ENCODE peak calls at places on chromosome 17, in seven cellular contexts. I is fibroblast of lung, C is GM23338, A is fibroblast of pulmonary artery, R is fibroblast of mammary gland, B is AG10803, Z is mucosa of descending colon. O is an unnamed sample.

GRCh38 chr17:62790554-62790953 is 17.6 kb downstream of the MARCHF10 start:
- DNase-seq in I (peak; percentile 94), C (no peak), A (peak; percentile 62), R (peak; percentile 88), B (peak; percentile 88), Z (no peak), O (peak; percentile 45)

GRCh38 chr17:70947636-70948565 is 778.6 kb downstream of the KCNJ2 start:
- DNase-seq in I (no peak), C (no peak), A (no peak), R (no peak), B (no peak), Z (no peak), O (no peak)

GRCh38 chr17:51425793-51426192 is 165.4 kb downstream of the UTP18 start:
- DNase-seq in I (no peak), C (no peak), A (no peak), R (no peak), B (no peak), Z (no peak), O (no peak)

GRCh38 chr17:31309525-31309924 is 4.3 kb downstream of the EVI2B start:
- DNase-seq in I (no peak), C (no peak), A (no peak), R (no peak), B (no peak), Z (no peak), O (no peak)

GRCh38 chr17:142102-142661 is 4.8 kb downstream of the SCGB1C2 start:
- DNase-seq in I (peak; percentile 29), C (peak; percentile 41), A (peak; percentile 11), R (peak; percentile 45), B (peak; percentile 26), Z (no peak), O (peak; percentile 35)

GRCh38 chr17:2090804-2091534 is 36.1 kb downstream of the HIC1 start:
- DNase-seq in I (peak; percentile 98), C (peak; percentile 89), A (peak; percentile 93), R (peak; percentile 97), B (peak; percentile 96), Z (no peak), O (peak; percentile 94)

GRCh38 chr17:1908699-1909309 is 79.0 kb downstream of the RPA1 start:
- DNase-seq in I (peak; percentile 66), C (peak; percentile 87), A (peak; percentile 83), R (peak; percentile 77), B (peak; percentile 75), Z (peak; percentile 79), O (peak; percentile 85)

GRCh38 chr17:59761385-59762021 is 54.0 kb downstream of the VMP1 start:
- DNase-seq in I (peak; percentile 99), C (peak; percentile 67), A (peak; percentile 76), R (peak; percentile 55), B (peak; percentile 96), Z (no peak), O (peak; percentile 85)

GRCh38 chr17:38871247-38871991 is 1.6 kb downstream of the LASP1 start:
- DNase-seq in I (peak; percentile 71), C (peak; percentile 65), A (peak; percentile 71), R (peak; percentile 87), B (peak; percentile 53), Z (peak; percentile 90), O (peak; percentile 68)

GRCh38 chr17:80682372-80682771 is 137.7 kb downstream of the RPTOR start:
- DNase-seq in I (no peak), C (no peak), A (no peak), R (no peak), B (no peak), Z (no peak), O (no peak)

GRCh38 chr17:11135819-11136218 is 105.2 kb upstream of the SHISA6 start:
- DNase-seq in I (no peak), C (no peak), A (no peak), R (no peak), B (no peak), Z (no peak), O (no peak)

GRCh38 chr17:74042744-74043486 is 160.6 kb upstream of the RPL38 start:
- DNase-seq in I (peak; percentile 85), C (no peak), A (peak; percentile 39), R (peak; percentile 96), B (peak; percentile 90), Z (no peak), O (peak; percentile 60)

GRCh38 chr17:64172510-64172909 is 42.6 kb upstream of the ERN1 start:
- DNase-seq in I (no peak), C (no peak), A (peak; percentile 21), R (no peak), B (no peak), Z (no peak), O (peak; percentile 19)
- TF ChIP-seq CTCF in I (no peak), C (peak; percentile 6), A (peak; percentile 8), R (no peak), B (no peak), Z (no peak), O (no peak)

GRCh38 chr17:53129863-53130262 is 692.9 kb upstream of the KIF2B start:
- DNase-seq in I (no peak), C (no peak), A (no peak), R (no peak), B (no peak), Z (no peak), O (no peak)
- H3K4me3 ChIP-seq in I (no peak overlapping the region), C (no peak overlapping the region), A (no peak overlapping the region), R (no peak overlapping the region), B (no peak overlapping the region), Z (no peak overlapping the region), O (no peak overlapping the region)

GRCh38 chr17:19325542-19325941 is 37.0 kb downstream of the B9D1 start:
- DNase-seq in I (no peak), C (no peak), A (no peak), R (no peak), B (no peak), Z (no peak), O (no peak)

GRCh38 chr17:19329839-19330238 is 32.7 kb downstream of the B9D1 start:
- DNase-seq in I (no peak), C (no peak), A (no peak), R (no peak), B (no peak), Z (no peak), O (no peak)

GRCh38 chr17:19328441-19329061 is 34.0 kb downstream of the B9D1 start:
- DNase-seq in I (no peak), C (no peak), A (no peak), R (no peak), B (no peak), Z (no peak), O (no peak)

GRCh38 chr17:19329136-19329535 is 33.4 kb downstream of the B9D1 start:
- DNase-seq in I (no peak), C (no peak), A (no peak), R (no peak), B (no peak), Z (no peak), O (no peak)

DNA sequence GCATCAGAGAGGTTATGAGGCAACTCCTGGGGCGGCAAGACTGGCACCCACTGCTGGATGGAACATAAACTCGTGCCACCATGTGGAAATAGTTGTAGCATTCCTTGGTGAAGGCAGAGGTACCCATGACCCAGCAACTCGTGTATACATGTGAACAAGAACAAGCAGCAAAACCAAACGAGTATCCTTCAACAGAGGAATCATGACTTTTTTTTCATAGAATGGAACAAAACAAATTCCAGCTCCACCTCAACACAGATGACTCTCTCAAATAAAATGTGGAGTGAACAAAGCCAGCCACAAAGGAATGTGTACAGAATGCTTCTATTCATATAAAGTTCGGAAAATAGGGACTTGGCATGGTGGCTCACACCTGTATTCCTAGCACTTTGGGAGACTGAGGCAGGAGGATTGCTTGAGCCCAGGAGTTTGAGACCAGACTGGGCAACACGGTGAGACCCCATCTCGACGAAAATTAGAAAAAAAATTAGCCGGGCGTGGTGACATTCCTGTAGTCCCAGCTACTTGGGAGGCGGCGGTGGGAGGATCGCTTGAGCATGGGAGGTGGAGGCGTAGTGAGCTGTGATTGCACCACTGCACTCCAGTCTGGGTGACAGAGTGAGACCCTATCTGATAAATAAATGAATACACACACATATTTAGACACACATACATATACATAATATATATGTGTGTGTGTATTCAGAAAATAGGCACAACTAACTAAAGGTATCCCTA is 35.3 kb downstream of the B9D1 start:
- DNase-seq in I (peak; percentile 95), C (no peak), A (peak; percentile 85), R (peak; percentile 76), B (peak; percentile 94), Z (no peak), O (peak; percentile 92)
- TF ChIP-seq CTCF in I (no peak), C (no peak), A (no peak), R (no peak), B (peak; percentile 10), Z (no peak), O (no peak)

DNA sequence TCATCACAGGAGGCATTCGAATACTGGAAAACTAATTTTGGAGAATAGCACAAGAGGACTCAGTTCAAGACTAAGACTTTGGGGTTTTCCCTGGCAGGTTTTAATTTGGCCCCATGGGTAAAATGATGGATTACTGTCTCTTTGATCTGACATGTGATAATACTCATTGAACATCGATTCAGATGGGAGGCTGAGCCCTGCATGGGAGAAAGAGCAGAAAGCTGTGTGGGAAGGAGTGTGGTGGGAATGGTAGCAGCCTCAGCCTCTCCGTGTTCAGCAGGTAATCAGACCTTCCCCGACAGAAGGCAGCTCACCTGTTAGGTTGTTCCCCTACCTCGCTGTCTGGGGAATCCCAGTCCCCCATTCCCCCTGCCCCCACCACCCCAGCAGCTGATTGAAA is 124.7 kb upstream of the TNRC6C start:
- DNase-seq in I (no peak), C (no peak), A (no peak), R (no peak), B (no peak), Z (no peak), O (no peak)
- H3K4me3 ChIP-seq in I (no peak overlapping the region), C (no peak overlapping the region), A (no peak overlapping the region), R (no peak overlapping the region), B (no peak overlapping the region), Z (no peak overlapping the region), O (no peak overlapping the region)

DNA sequence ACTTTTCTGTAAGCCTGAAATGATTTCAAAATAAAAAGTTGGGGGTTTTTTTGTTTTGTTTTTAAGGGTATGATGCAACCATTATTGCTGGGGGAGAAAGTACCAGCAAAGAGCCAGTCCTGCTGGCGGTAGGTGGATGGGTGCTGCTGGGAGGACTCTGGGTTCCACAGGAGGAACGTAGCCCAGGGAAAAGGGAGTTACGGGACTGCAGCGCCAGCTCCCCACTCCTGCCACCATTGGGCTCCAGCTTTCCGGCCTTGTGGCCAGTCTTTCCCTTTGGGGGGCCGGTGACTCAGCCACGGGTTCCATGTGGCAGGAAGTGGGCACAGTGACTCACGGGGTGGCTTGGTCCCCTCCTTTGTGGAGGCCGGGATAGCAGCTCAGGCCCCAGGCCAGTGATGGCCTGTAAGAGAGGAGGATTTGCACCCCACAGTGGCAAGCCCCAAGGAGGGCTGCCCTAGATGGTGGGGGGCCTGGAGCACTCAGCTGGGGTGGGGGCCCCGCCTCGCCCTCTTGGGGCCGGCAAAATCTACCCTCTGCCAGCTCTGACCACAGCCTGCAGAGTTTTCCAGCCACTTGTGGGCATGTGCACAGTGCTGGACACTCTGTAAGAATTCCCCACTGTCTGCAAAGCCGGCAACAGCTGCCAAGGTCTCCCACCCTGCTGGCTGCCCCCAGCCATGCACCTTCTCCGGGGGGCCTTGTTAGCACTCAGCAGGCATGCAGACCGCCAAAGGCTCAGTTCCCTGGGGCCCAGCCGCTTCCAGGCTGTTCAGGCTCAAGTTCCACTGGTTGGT is 30.4 kb downstream of the SOCS3 start:
- DNase-seq in I (peak; percentile 86), C (no peak), A (peak; percentile 54), R (peak; percentile 83), B (peak; percentile 90), Z (no peak), O (peak; percentile 64)
- TF ChIP-seq CTCF in I (no peak), C (no peak), A (no peak), R (no peak), B (peak; percentile 6), Z (no peak), O (no peak)

GRCh38 chr17:3415610-3416009 is 4.4 kb downstream of the OR3A3 start:
- DNase-seq in I (no peak), C (no peak), A (no peak), R (no peak), B (no peak), Z (no peak), O (no peak)
- H3K4me3 ChIP-seq in I (no peak overlapping the region), C (no peak overlapping the region), A (no peak overlapping the region), R (no peak overlapping the region), B (no peak overlapping the region), Z (no peak overlapping the region), O (no peak overlapping the region)

GRCh38 chr17:6088141-6088540 is 18.0 kb downstream of the WSCD1 start:
- DNase-seq in I (no peak), C (no peak), A (no peak), R (no peak), B (no peak), Z (no peak), O (no peak)
- TF ChIP-seq CTCF in I (no peak), C (no peak), A (no peak), R (no peak), B (no peak), Z (no peak), O (no peak)

O was measured in cardiac fibroblast.